ENCODE peak calls at places on chromosomes 11 and 22, in four cellular contexts. One of them, this sample, is unnamed. For H3K27me3, the result is how much of the 10 kb centered on the place peaks cover.

GRCh38 chr22:36856121-36856791 is 4.5 kb upstream of the NCF4 start:
- DNase-seq in cardiac muscle cell: peak
- DNase-seq in brain microvascular endothelial cell: peak
- DNase-seq in psoas muscle: peak
- DNase-seq in this sample: peak

GRCh38 chr22:20061481-20061861 is 18.6 kb upstream of the DGCR8 start:
- DNase-seq in brain microvascular endothelial cell: no peak
- DNase-seq in cardiac muscle cell: peak
- DNase-seq in psoas muscle: no peak
- DNase-seq in this sample: no peak

GRCh38 chr11:45606514-45607024 is 58.9 kb downstream of the CHST1 start:
- DNase-seq in psoas muscle: no peak
- DNase-seq in cardiac muscle cell: no peak
- DNase-seq in brain microvascular endothelial cell: no peak
- DNase-seq in this sample: peak

GRCh38 chr11:45025716-45026492 is 75.2 kb upstream of the TP53I11 start:
- DNase-seq in brain microvascular endothelial cell: no peak
- DNase-seq in psoas muscle: peak
- DNase-seq in cardiac muscle cell: peak
- DNase-seq in this sample: no peak

GRCh38 chr11:134584706-134585445 is 172.8 kb upstream of the B3GAT1 start:
- DNase-seq in cardiac muscle cell: no peak
- DNase-seq in brain microvascular endothelial cell: no peak
- DNase-seq in psoas muscle: no peak
- DNase-seq in this sample: no peak

GRCh38 chr11:11640152-11640551 is 18.3 kb upstream of the GALNT18 start:
- DNase-seq in cardiac muscle cell: no peak
- DNase-seq in brain microvascular endothelial cell: no peak
- DNase-seq in psoas muscle: no peak
- DNase-seq in this sample: no peak

GRCh38 chr11:106974831-106975230 is 43.4 kb downstream of the GUCY1A2 start:
- DNase-seq in psoas muscle: no peak
- DNase-seq in cardiac muscle cell: peak
- DNase-seq in brain microvascular endothelial cell: no peak
- DNase-seq in this sample: no peak

GRCh38 chr11:38718659-38719058 is 2120.6 kb upstream of the RAG2 start:
- DNase-seq in cardiac muscle cell: no peak
- DNase-seq in brain microvascular endothelial cell: no peak
- DNase-seq in psoas muscle: no peak
- DNase-seq in this sample: no peak

GRCh38 chr11:91163619-91164451 is 941.0 kb upstream of the CHORDC1 start:
- DNase-seq in brain microvascular endothelial cell: peak
- DNase-seq in cardiac muscle cell: peak
- DNase-seq in psoas muscle: no peak
- DNase-seq in this sample: no peak

GRCh38 chr11:67572747-67573419 is 10.7 kb upstream of the GSTP1 start:
- DNase-seq in psoas muscle: peak
- DNase-seq in brain microvascular endothelial cell: peak
- DNase-seq in cardiac muscle cell: peak
- DNase-seq in this sample: peak

GRCh38 chr22:18109410-18110193 is 1.0 kb upstream of the TUBA8 start:
- DNase-seq in psoas muscle: no peak
- DNase-seq in cardiac muscle cell: no peak
- DNase-seq in brain microvascular endothelial cell: no peak
- DNase-seq in this sample: no peak

GRCh38 chr11:475941-476340 is 25.9 kb downstream of the PTDSS2 start:
- DNase-seq in cardiac muscle cell: no peak
- DNase-seq in brain microvascular endothelial cell: no peak
- DNase-seq in psoas muscle: no peak
- DNase-seq in this sample: no peak

GRCh38 chr11:474914-475506 is 24.9 kb downstream of the PTDSS2 start:
- DNase-seq in psoas muscle: peak
- DNase-seq in cardiac muscle cell: no peak
- DNase-seq in brain microvascular endothelial cell: no peak
- DNase-seq in this sample: no peak

GRCh38 chr11:479311-479710 is 27.7 kb downstream of the RNH1 start:
- DNase-seq in cardiac muscle cell: no peak
- DNase-seq in brain microvascular endothelial cell: no peak
- DNase-seq in psoas muscle: peak
- DNase-seq in this sample: no peak

GRCh38 chr11:476416-476815 is 26.3 kb downstream of the PTDSS2 start:
- DNase-seq in psoas muscle: peak
- DNase-seq in cardiac muscle cell: no peak
- DNase-seq in brain microvascular endothelial cell: no peak
- DNase-seq in this sample: no peak

GRCh38 chr11:477042-477715 is 27.1 kb downstream of the PTDSS2 start:
- DNase-seq in psoas muscle: peak
- DNase-seq in brain microvascular endothelial cell: no peak
- DNase-seq in cardiac muscle cell: no peak
- DNase-seq in this sample: no peak
- H3K27ac ChIP-seq in psoas muscle: no peak
- H3K27ac ChIP-seq in brain microvascular endothelial cell: no peak
- H3K27ac ChIP-seq in cardiac muscle cell: no peak
- H3K27ac ChIP-seq in this sample: no peak

GRCh38 chr11:120256779-120257178 is 16.8 kb downstream of the POU2F3 start:
- DNase-seq in brain microvascular endothelial cell: no peak
- DNase-seq in psoas muscle: no peak
- DNase-seq in cardiac muscle cell: no peak
- DNase-seq in this sample: no peak
- H3K27me3 ChIP-seq in brain microvascular endothelial cell: under half
- H3K27me3 ChIP-seq in psoas muscle: half or more
- H3K27me3 ChIP-seq in cardiac muscle cell: under half
- H3K27me3 ChIP-seq in this sample: under half

DNA sequence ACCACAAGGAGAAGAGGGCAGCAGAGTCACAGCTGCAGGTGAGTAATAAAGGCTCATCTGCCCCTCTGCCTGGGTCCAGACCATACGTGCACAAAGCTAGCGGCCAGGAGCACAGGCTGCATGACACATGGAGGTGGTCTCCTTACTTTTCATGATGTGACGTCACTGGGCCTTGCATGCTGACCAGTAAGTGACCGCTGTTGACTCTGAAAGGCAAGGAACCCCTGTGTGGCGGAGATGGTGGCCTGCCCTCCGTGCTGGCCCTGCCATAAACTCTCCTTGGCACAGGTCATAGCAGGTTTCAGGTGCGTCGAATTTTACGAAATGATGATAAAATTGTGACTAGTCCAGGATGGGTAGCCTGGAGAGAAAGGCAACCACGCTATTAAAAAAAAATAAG is 7.6 kb upstream of the PARVG start:
- DNase-seq in brain microvascular endothelial cell: no peak
- DNase-seq in psoas muscle: peak
- DNase-seq in cardiac muscle cell: no peak
- DNase-seq in this sample: no peak
- H3K4me3 ChIP-seq in brain microvascular endothelial cell: no peak
- H3K4me3 ChIP-seq in psoas muscle: no peak
- H3K4me3 ChIP-seq in cardiac muscle cell: no peak
- H3K4me3 ChIP-seq in this sample: no peak

GRCh38 chr11:75319035-75319877 is 32.2 kb downstream of the ARRB1 start:
- DNase-seq in brain microvascular endothelial cell: no peak
- DNase-seq in psoas muscle: peak
- DNase-seq in cardiac muscle cell: no peak
- DNase-seq in this sample: no peak
- H3K27ac ChIP-seq in brain microvascular endothelial cell: no peak
- H3K27ac ChIP-seq in psoas muscle: no peak
- H3K27ac ChIP-seq in cardiac muscle cell: no peak
- H3K27ac ChIP-seq in this sample: no peak

DNA sequence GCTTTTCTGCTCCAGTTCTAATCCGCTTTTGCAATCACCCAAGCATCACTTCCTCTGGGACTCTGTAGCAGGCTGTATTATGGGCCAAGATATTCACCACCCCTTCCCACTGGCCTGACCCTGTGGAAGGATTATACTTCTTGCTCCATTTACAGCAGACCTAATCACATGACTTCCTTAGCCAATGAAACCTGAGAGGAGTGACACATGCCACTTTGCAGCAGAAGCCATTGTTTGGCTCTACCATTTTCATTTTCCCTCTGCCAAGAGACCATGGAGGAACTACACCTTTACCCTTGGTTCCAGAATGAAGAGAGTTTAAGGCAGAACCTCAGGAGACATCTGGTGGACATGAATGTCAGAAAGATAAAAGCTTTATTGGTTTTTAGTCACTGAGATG is 134.9 kb upstream of the HSD17B12 start:
- DNase-seq in psoas muscle: no peak
- DNase-seq in cardiac muscle cell: no peak
- DNase-seq in brain microvascular endothelial cell: no peak
- DNase-seq in this sample: no peak
- H3K27me3 ChIP-seq in psoas muscle: under half
- H3K27me3 ChIP-seq in cardiac muscle cell: under half
- H3K27me3 ChIP-seq in brain microvascular endothelial cell: under half
- H3K27me3 ChIP-seq in this sample: under half

DNA sequence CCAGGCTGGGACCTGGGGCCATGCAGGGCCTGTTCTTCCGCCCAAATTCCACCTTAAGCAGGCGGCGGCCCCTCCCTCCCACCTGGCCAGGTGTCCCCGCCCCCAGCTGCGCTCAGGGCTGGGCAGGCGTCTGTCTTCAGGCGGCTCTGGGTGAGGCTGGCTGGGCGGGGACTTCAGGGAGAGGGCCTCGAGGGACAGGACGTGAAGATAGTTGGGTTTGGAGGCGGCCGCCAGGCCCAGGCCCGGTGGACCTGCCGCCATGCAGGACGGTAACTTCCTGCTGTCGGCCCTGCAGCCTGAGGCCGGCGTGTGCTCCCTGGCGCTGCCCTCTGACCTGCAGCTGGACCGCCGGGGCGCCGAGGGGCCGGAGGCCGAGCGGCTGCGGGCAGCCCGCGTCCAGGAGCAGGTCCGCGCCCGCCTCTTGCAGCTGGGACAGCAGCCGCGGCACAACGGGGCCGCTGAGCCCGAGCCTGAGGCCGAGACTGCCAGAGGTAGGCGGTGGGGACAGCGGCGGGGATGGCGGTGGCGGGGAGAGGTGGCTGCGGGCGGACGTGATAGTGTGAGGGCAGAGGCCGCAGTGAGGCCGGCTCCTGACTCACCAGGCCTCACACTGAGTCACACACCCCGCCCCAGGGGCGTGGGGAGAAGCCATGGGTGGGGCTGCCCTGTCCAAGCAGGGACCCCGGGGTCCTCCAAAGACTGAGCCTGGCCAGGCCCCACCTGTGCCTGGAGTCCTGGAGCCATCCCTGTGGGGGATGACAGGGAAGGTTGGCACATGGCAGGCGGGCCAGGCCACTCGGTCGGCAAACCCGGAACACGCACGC is at the start of gene PKP3:
- DNase-seq in cardiac muscle cell: peak
- DNase-seq in brain microvascular endothelial cell: peak
- DNase-seq in psoas muscle: no peak
- DNase-seq in this sample: no peak
- H3K4me3 ChIP-seq in cardiac muscle cell: no peak
- H3K4me3 ChIP-seq in brain microvascular endothelial cell: no peak
- H3K4me3 ChIP-seq in psoas muscle: no peak
- H3K4me3 ChIP-seq in this sample: peak

This sample was measured in iPS DF 6.9.